ENCODE peak calls at places on chromosomes 6 and 20, in six cellular contexts. D, I, L, T, Z and B are unnamed samples.
A peak's percentile ranks its signal among the peaks of the same experiment; 100 is the strongest.

GRCh38 chr6:74320715-74321114 is 624.7 kb downstream of the CD109 start:
- DNase-seq in D (no peak), I (no peak), L (no peak), T (no peak), Z (no peak), B (no peak)

GRCh38 chr6:25564953-25565352 is 87.1 kb upstream of the SCGN start:
- DNase-seq in D (no peak), I (no peak), L (no peak), T (no peak), Z (no peak), B (no peak)

GRCh38 chr6:7114744-7115451 is 7.1 kb downstream of the RREB1 start:
- DNase-seq in D (no peak), I (peak; percentile 33), L (no peak), T (no peak), Z (no peak), B (no peak)

GRCh38 chr20:1840865-1841553 is 54.2 kb upstream of the SIRPA start:
- DNase-seq in D (no peak), I (no peak), L (no peak), T (no peak), Z (no peak), B (no peak)

GRCh38 chr6:22647671-22648070 is 78.3 kb downstream of the HDGFL1 start:
- DNase-seq in D (no peak), I (peak; percentile 26), L (no peak), T (no peak), Z (no peak), B (no peak)

GRCh38 chr6:112014483-112014882 is 39.4 kb upstream of the CCN6 start:
- DNase-seq in D (no peak), I (peak; percentile 77), L (no peak), T (no peak), Z (no peak), B (no peak)

GRCh38 chr6:40922281-40922680 is 116.7 kb downstream of the UNC5CL start:
- DNase-seq in D (no peak), I (peak; percentile 10), L (no peak), T (no peak), Z (no peak), B (no peak)

GRCh38 chr6:7085911-7086310 is 21.9 kb upstream of the RREB1 start:
- DNase-seq in D (no peak), I (peak; percentile 9), L (no peak), T (peak; percentile 82), Z (peak; percentile 55), B (no peak)

GRCh38 chr6:162638931-162639574 is 88.5 kb downstream of the PRKN start:
- DNase-seq in D (no peak), I (peak; percentile 25), L (no peak), T (no peak), Z (no peak), B (no peak)

GRCh38 chr6:82166493-82166892 is 81.1 kb downstream of the IBTK start:
- DNase-seq in D (no peak), I (no peak), L (no peak), T (no peak), Z (no peak), B (no peak)

GRCh38 chr6:169960003-169960344 is 208.6 kb downstream of the ERMARD start:
- DNase-seq in D (no peak), I (no peak), L (no peak), T (no peak), Z (no peak), B (no peak)

GRCh38 chr6:90494067-90494773 is 92.7 kb downstream of the MAP3K7 start:
- DNase-seq in D (no peak), I (no peak), L (no peak), T (no peak), Z (no peak), B (no peak)

GRCh38 chr20:41171736-41172295 is 34.5 kb downstream of the PLCG1 start:
- DNase-seq in D (no peak), I (no peak), L (no peak), T (no peak), Z (no peak), B (no peak)

GRCh38 chr6:11225990-11226389 is 6.5 kb downstream of the NEDD9 start:
- DNase-seq in D (no peak), I (no peak), L (no peak), T (no peak), Z (no peak), B (no peak)

GRCh38 chr20:63545814-63546213 is 1.7 kb downstream of the SRMS start:
- DNase-seq in D (no peak), I (no peak), L (no peak), T (no peak), Z (no peak), B (no peak)

GRCh38 chr6:30763618-30764489 is 19.5 kb upstream of the IER3 start:
- DNase-seq in D (no peak), I (no peak), L (no peak), T (peak; percentile 86), Z (no peak), B (no peak)

GRCh38 chr6:81996414-81996813 is 243.9 kb upstream of the TENT5A start:
- DNase-seq in D (no peak), I (peak; percentile 69), L (no peak), T (no peak), Z (no peak), B (no peak)

GRCh38 chr6:107458687-107459282 is 579 bp downstream of the PDSS2 start:
- DNase-seq in D (peak; percentile 29), I (peak; percentile 13), L (peak; percentile 13), T (peak; percentile 39), Z (no peak), B (peak; percentile 25)

GRCh38 chr6:116278853-116279231 is 888 bp downstream of the TSPYL1 start:
- DNase-seq in D (no peak), I (peak; percentile 58), L (peak; percentile 57), T (no peak), Z (no peak), B (no peak)

GRCh38 chr6:18269253-18269652 is 4.9 kb upstream of the DEK start:
- DNase-seq in D (no peak), I (peak; percentile 40), L (no peak), T (no peak), Z (no peak), B (no peak)

GRCh38 chr6:46281110-46281509 is 110.3 kb upstream of the ENPP5 start:
- DNase-seq in D (no peak), I (no peak), L (no peak), T (no peak), Z (no peak), B (no peak)

GRCh38 chr20:32359633-32360332 is 1.7 kb downstream of the ASXL1 start:
- DNase-seq in D (no peak), I (peak; percentile 25), L (no peak), T (no peak), Z (no peak), B (no peak)

GRCh38 chr6:16836186-16836981 is 75.1 kb upstream of the ATXN1 start:
- DNase-seq in D (no peak), I (peak; percentile 53), L (no peak), T (no peak), Z (no peak), B (no peak)

GRCh38 chr6:14917101-14917500 is 328.8 kb upstream of the JARID2 start:
- DNase-seq in D (no peak), I (peak; percentile 29), L (no peak), T (no peak), Z (no peak), B (no peak)

GRCh38 chr20:62993856-62994494 is 12.8 kb downstream of the BHLHE23 start:
- DNase-seq in D (no peak), I (no peak), L (no peak), T (no peak), Z (no peak), B (no peak)

GRCh38 chr6:135902756-135903331 is 51.3 kb downstream of the PDE7B start:
- DNase-seq in D (no peak), I (peak; percentile 38), L (no peak), T (no peak), Z (no peak), B (no peak)

GRCh38 chr6:27472182-27472616 is 706 bp downstream of the ZNF184 start:
- DNase-seq in D (peak; percentile 33), I (peak; percentile 83), L (peak; percentile 39), T (peak; percentile 51), Z (peak; percentile 66), B (no peak)

DNA sequence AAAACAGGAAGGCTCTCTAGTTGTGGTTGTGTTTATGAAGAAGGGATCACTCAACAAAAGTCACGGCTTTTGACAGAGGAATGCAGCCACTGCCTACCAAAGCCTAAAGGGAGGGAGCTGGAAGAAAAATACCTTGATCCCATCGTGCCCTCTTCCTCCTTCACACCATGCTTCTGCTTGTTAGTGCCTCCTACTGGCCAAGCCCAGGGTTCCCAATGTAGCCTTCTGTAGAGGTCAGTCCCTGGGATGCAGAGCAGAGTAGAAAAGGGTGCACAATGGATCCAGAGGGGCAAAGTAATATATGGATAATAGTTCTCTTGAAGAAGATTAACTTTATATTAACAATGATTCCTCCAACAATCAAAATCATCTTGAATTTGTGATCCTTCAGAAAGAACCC is 293.5 kb upstream of the FERMT1 start:
- DNase-seq in D (no peak), I (no peak), L (no peak), T (no peak), Z (no peak), B (no peak)
- TF ChIP-seq CTCF in D (no peak), I (no peak), L (no peak), T (no peak), Z (no peak), B (no peak)

GRCh38 chr20:54122681-54123586 is 50.9 kb downstream of the CYP24A1 start:
- DNase-seq in D (no peak), I (no peak), L (no peak), T (no peak), Z (no peak), B (no peak)

GRCh38 chr20:54128175-54128574 is 45.6 kb downstream of the CYP24A1 start:
- DNase-seq in D (no peak), I (no peak), L (no peak), T (no peak), Z (no peak), B (no peak)

GRCh38 chr20:54123587-54124180 is 50.1 kb downstream of the CYP24A1 start:
- DNase-seq in D (peak; percentile 93), I (peak; percentile 62), L (peak; percentile 88), T (peak; percentile 23), Z (peak; percentile 80), B (peak; percentile 14)

GRCh38 chr20:54129350-54129749 is 44.4 kb downstream of the CYP24A1 start:
- DNase-seq in D (no peak), I (no peak), L (no peak), T (no peak), Z (no peak), B (no peak)

GRCh38 chr20:54126809-54127655 is 46.8 kb downstream of the CYP24A1 start:
- DNase-seq in D (no peak), I (no peak), L (no peak), T (no peak), Z (no peak), B (no peak)
- TF ChIP-seq CTCF in D (no peak), I (no peak), L (no peak), T (no peak), Z (no peak), B (no peak)

DNA sequence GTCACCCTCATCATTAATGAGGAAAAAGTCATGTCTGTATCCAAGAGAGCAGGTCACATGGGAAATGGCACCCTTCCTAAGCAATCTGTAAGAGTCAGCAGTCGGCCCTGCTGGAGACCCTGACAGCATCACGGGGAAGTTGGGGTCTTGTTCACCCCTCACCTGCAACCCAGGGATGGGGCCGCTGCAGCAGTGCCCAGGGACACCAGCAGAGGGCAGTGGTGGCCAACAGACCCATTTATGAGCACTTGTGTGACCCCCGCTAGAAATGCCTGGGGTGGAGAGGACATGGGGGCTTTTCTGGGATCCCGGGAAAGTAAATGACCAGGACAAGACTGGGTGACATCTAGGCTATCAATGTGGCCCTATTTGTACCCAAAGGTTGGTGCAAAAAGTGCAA is 35.9 kb downstream of the ANKRD60 start:
- DNase-seq in D (no peak), I (no peak), L (no peak), T (no peak), Z (no peak), B (no peak)
- TF ChIP-seq CTCF in D (peak; percentile 46), I (peak; percentile 60), L (no peak), T (peak; percentile 77), Z (peak; percentile 65), B (peak; percentile 53)

GRCh38 chr20:49889943-49890650 is 25.2 kb downstream of the SPATA2 start:
- DNase-seq in D (no peak), I (no peak), L (no peak), T (no peak), Z (no peak), B (no peak)
- TF ChIP-seq CTCF in D (peak; percentile 45), I (no peak), L (no peak), T (no peak), Z (peak; percentile 38), B (peak; percentile 37)